ENCODE peak calls at places on chromosomes 7 and 10, in ten cellular contexts. One of them, this sample, is unnamed.
A peak's percentile ranks its signal among the peaks of the same experiment; 100 is the strongest.

GRCh38 chr7:56471811-56472210 is 355.6 kb upstream of the NUPR2 start:
- DNase-seq in endothelial cell of umbilical vein: no peak
- DNase-seq in tibial nerve: no peak
- DNase-seq in upper lobe of left lung: no peak
- DNase-seq in prostate gland: no peak
- DNase-seq in A549: no peak
- DNase-seq in HCT116: no peak
- DNase-seq in transverse colon: no peak
- DNase-seq in K562: no peak
- DNase-seq in HepG2: no peak
- DNase-seq in this sample: no peak

GRCh38 chr10:103736763-103737162 is 118.6 kb downstream of the SH3PXD2A start:
- DNase-seq in endothelial cell of umbilical vein: peak; percentile 30
- DNase-seq in tibial nerve: no peak
- DNase-seq in upper lobe of left lung: no peak
- DNase-seq in prostate gland: no peak
- DNase-seq in A549: peak; percentile 46
- DNase-seq in HCT116: peak; percentile 77
- DNase-seq in transverse colon: no peak
- DNase-seq in K562: peak; percentile 58
- DNase-seq in HepG2: peak; percentile 34
- DNase-seq in this sample: no peak

GRCh38 chr7:44735403-44736165 is 13.1 kb upstream of the ZMIZ2 start:
- DNase-seq in endothelial cell of umbilical vein: peak; percentile 92
- DNase-seq in tibial nerve: no peak
- DNase-seq in upper lobe of left lung: no peak
- DNase-seq in prostate gland: no peak
- DNase-seq in A549: peak; percentile 65
- DNase-seq in HCT116: peak; percentile 93
- DNase-seq in transverse colon: no peak
- DNase-seq in K562: no peak
- DNase-seq in HepG2: peak; percentile 30
- DNase-seq in this sample: no peak

GRCh38 chr10:60575105-60575504 is 185.4 kb upstream of the ANK3 start:
- DNase-seq in endothelial cell of umbilical vein: no peak
- DNase-seq in tibial nerve: no peak
- DNase-seq in upper lobe of left lung: no peak
- DNase-seq in prostate gland: no peak
- DNase-seq in A549: no peak
- DNase-seq in HCT116: no peak
- DNase-seq in transverse colon: no peak
- DNase-seq in K562: no peak
- DNase-seq in HepG2: no peak
- DNase-seq in this sample: no peak

GRCh38 chr7:50206521-50207250 is 97.8 kb upstream of the IKZF1 start:
- DNase-seq in endothelial cell of umbilical vein: no peak
- DNase-seq in tibial nerve: no peak
- DNase-seq in upper lobe of left lung: peak; percentile 67
- DNase-seq in prostate gland: no peak
- DNase-seq in A549: no peak
- DNase-seq in HCT116: peak; percentile 38
- DNase-seq in transverse colon: peak; percentile 24
- DNase-seq in K562: no peak
- DNase-seq in HepG2: peak; percentile 40
- DNase-seq in this sample: no peak

GRCh38 chr10:91410638-91411367 is 659 bp downstream of the HECTD2 start:
- DNase-seq in endothelial cell of umbilical vein: peak; percentile 57
- DNase-seq in tibial nerve: no peak
- DNase-seq in upper lobe of left lung: peak; percentile 67
- DNase-seq in prostate gland: peak; percentile 37
- DNase-seq in A549: peak; percentile 53
- DNase-seq in HCT116: no peak
- DNase-seq in transverse colon: no peak
- DNase-seq in K562: peak; percentile 31
- DNase-seq in HepG2: no peak
- DNase-seq in this sample: peak; percentile 52

GRCh38 chr7:116443101-116443523 is 56.4 kb upstream of the CAV2 start:
- DNase-seq in endothelial cell of umbilical vein: peak; percentile 91
- DNase-seq in tibial nerve: no peak
- DNase-seq in upper lobe of left lung: no peak
- DNase-seq in prostate gland: no peak
- DNase-seq in A549: peak; percentile 84
- DNase-seq in HCT116: peak; percentile 97
- DNase-seq in transverse colon: no peak
- DNase-seq in K562: no peak
- DNase-seq in HepG2: peak; percentile 6
- DNase-seq in this sample: peak; percentile 42

GRCh38 chr10:124798364-124798763 is 3.3 kb upstream of the ABRAXAS2 start:
- DNase-seq in endothelial cell of umbilical vein: no peak
- DNase-seq in tibial nerve: no peak
- DNase-seq in upper lobe of left lung: no peak
- DNase-seq in prostate gland: no peak
- DNase-seq in A549: no peak
- DNase-seq in HCT116: no peak
- DNase-seq in transverse colon: no peak
- DNase-seq in K562: no peak
- DNase-seq in HepG2: no peak
- DNase-seq in this sample: no peak

GRCh38 chr10:805635-806305 is 116.3 kb upstream of the DIP2C start:
- DNase-seq in endothelial cell of umbilical vein: no peak
- DNase-seq in tibial nerve: no peak
- DNase-seq in upper lobe of left lung: no peak
- DNase-seq in prostate gland: no peak
- DNase-seq in A549: no peak
- DNase-seq in HCT116: no peak
- DNase-seq in transverse colon: no peak
- DNase-seq in K562: no peak
- DNase-seq in HepG2: no peak
- DNase-seq in this sample: no peak

GRCh38 chr7:918441-919113 is 35.9 kb downstream of the ADAP1 start:
- DNase-seq in endothelial cell of umbilical vein: no peak
- DNase-seq in tibial nerve: peak; percentile 7
- DNase-seq in upper lobe of left lung: peak; percentile 15
- DNase-seq in prostate gland: no peak
- DNase-seq in A549: no peak
- DNase-seq in HCT116: no peak
- DNase-seq in transverse colon: peak; percentile 7
- DNase-seq in K562: no peak
- DNase-seq in HepG2: no peak
- DNase-seq in this sample: no peak

GRCh38 chr7:22628112-22628511 is 98.9 kb upstream of the IL6 start:
- DNase-seq in endothelial cell of umbilical vein: no peak
- DNase-seq in tibial nerve: no peak
- DNase-seq in upper lobe of left lung: no peak
- DNase-seq in prostate gland: no peak
- DNase-seq in A549: no peak
- DNase-seq in HCT116: no peak
- DNase-seq in transverse colon: no peak
- DNase-seq in K562: no peak
- DNase-seq in HepG2: no peak
- DNase-seq in this sample: no peak

GRCh38 chr10:96043895-96044580 is 655 bp downstream of the CCNJ start:
- DNase-seq in endothelial cell of umbilical vein: peak; percentile 50
- DNase-seq in tibial nerve: no peak
- DNase-seq in upper lobe of left lung: peak; percentile 56
- DNase-seq in prostate gland: peak; percentile 29
- DNase-seq in A549: peak; percentile 53
- DNase-seq in HCT116: no peak
- DNase-seq in transverse colon: peak; percentile 59
- DNase-seq in K562: peak; percentile 58
- DNase-seq in HepG2: peak; percentile 24
- DNase-seq in this sample: peak; percentile 43

GRCh38 chr7:37927739-37928444 is 7.5 kb downstream of the EPDR1 start:
- DNase-seq in endothelial cell of umbilical vein: no peak
- DNase-seq in tibial nerve: no peak
- DNase-seq in upper lobe of left lung: no peak
- DNase-seq in prostate gland: no peak
- DNase-seq in A549: no peak
- DNase-seq in HCT116: no peak
- DNase-seq in transverse colon: no peak
- DNase-seq in K562: no peak
- DNase-seq in HepG2: no peak
- DNase-seq in this sample: no peak

GRCh38 chr7:131111081-131111576 is 216.5 kb upstream of the MKLN1 start:
- DNase-seq in endothelial cell of umbilical vein: peak; percentile 91
- DNase-seq in tibial nerve: no peak
- DNase-seq in upper lobe of left lung: peak; percentile 27
- DNase-seq in prostate gland: peak; percentile 44
- DNase-seq in A549: peak; percentile 55
- DNase-seq in HCT116: no peak
- DNase-seq in transverse colon: peak; percentile 15
- DNase-seq in K562: no peak
- DNase-seq in HepG2: no peak
- DNase-seq in this sample: no peak

GRCh38 chr10:30386801-30387588 is 37.9 kb upstream of the MTPAP start:
- DNase-seq in endothelial cell of umbilical vein: no peak
- DNase-seq in tibial nerve: no peak
- DNase-seq in upper lobe of left lung: no peak
- DNase-seq in prostate gland: no peak
- DNase-seq in A549: no peak
- DNase-seq in HCT116: no peak
- DNase-seq in transverse colon: no peak
- DNase-seq in K562: no peak
- DNase-seq in HepG2: no peak
- DNase-seq in this sample: peak; percentile 52

DNA sequence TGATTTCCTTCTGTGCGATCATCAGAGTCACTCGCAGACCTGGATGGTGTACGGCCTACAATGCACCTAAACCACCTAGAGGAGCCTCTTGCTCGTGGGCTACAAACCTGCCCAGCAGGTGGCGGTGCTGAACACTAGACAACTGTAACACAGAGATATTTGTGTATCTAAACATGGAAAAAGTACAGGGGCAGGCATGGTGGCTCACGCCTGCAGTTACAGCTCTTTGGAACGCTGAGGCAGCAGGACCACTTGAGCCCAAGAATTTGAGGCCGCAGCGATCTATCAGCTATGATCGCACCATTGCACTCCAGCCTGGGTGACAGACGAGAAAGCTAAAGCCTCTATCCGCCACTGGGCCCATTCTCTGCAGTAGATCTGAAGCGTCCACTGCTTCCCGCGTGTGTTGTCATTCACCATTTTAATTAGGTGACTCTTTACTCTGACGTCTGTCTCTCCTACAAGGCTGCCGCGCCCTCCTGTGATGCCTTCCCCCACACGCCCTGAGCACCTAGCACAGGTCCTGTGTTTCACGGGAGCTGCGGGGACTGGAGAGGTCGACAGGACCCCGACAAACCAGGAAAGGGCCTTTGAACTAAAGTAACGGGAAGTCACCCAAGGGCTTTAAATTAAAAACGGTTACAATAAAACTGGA is 769 bp downstream of the TUBGCP2 start:
- DNase-seq in endothelial cell of umbilical vein: peak; percentile 77
- DNase-seq in tibial nerve: peak; percentile 46
- DNase-seq in upper lobe of left lung: peak; percentile 91
- DNase-seq in prostate gland: peak; percentile 80
- DNase-seq in A549: peak; percentile 61
- DNase-seq in HCT116: no peak
- DNase-seq in transverse colon: peak; percentile 91
- DNase-seq in K562: no peak
- DNase-seq in HepG2: peak; percentile 83
- DNase-seq in this sample: no peak
- TF ChIP-seq POLR2A in endothelial cell of umbilical vein: no peak
- TF ChIP-seq POLR2A in tibial nerve: no peak
- TF ChIP-seq POLR2A in upper lobe of left lung: no peak
- TF ChIP-seq POLR2A in prostate gland: no peak
- TF ChIP-seq POLR2A in A549: no peak
- TF ChIP-seq POLR2A in HCT116: no peak
- TF ChIP-seq POLR2A in transverse colon: peak; percentile 50
- TF ChIP-seq POLR2A in K562: no peak
- TF ChIP-seq POLR2A in HepG2: peak; percentile 31
- TF ChIP-seq POLR2A in this sample: no peak

DNA sequence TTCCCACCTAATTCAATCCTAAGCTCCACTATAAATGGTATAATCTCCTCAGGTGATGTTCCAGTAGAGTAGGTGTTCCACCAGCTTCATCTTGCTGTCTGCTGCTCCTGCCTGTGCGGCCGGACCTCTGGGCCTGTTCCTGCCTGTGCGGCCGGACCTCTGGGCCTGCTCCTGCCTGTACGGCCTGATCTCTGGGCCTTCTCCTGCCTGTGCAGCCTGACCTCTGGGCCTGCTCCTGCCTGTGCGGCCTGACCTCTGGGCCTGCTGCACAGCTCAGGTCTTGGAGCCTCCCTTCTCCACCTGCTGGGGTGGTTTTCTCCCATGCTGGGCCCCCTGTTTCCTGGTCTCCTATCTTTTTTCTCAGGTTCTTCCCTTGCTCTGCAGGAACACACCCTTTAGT is 117.8 kb downstream of the USP6NL start:
- DNase-seq in endothelial cell of umbilical vein: no peak
- DNase-seq in tibial nerve: no peak
- DNase-seq in upper lobe of left lung: no peak
- DNase-seq in prostate gland: no peak
- DNase-seq in A549: no peak
- DNase-seq in HCT116: no peak
- DNase-seq in transverse colon: no peak
- DNase-seq in K562: no peak
- DNase-seq in HepG2: no peak
- DNase-seq in this sample: no peak
- TF ChIP-seq POLR2A in endothelial cell of umbilical vein: no peak
- TF ChIP-seq POLR2A in tibial nerve: no peak
- TF ChIP-seq POLR2A in upper lobe of left lung: no peak
- TF ChIP-seq POLR2A in prostate gland: no peak
- TF ChIP-seq POLR2A in A549: no peak
- TF ChIP-seq POLR2A in HCT116: no peak
- TF ChIP-seq POLR2A in transverse colon: no peak
- TF ChIP-seq POLR2A in K562: no peak
- TF ChIP-seq POLR2A in HepG2: no peak
- TF ChIP-seq POLR2A in this sample: no peak

GRCh38 chr10:23192741-23193434 is 776 bp downstream of the PTF1A start:
- DNase-seq in endothelial cell of umbilical vein: no peak
- DNase-seq in tibial nerve: no peak
- DNase-seq in upper lobe of left lung: no peak
- DNase-seq in prostate gland: no peak
- DNase-seq in A549: no peak
- DNase-seq in HCT116: no peak
- DNase-seq in transverse colon: no peak
- DNase-seq in K562: no peak
- DNase-seq in HepG2: no peak
- DNase-seq in this sample: no peak
- TF ChIP-seq POLR2A in endothelial cell of umbilical vein: no peak
- TF ChIP-seq POLR2A in tibial nerve: no peak
- TF ChIP-seq POLR2A in upper lobe of left lung: no peak
- TF ChIP-seq POLR2A in prostate gland: no peak
- TF ChIP-seq POLR2A in A549: no peak
- TF ChIP-seq POLR2A in HCT116: no peak
- TF ChIP-seq POLR2A in transverse colon: no peak
- TF ChIP-seq POLR2A in K562: no peak
- TF ChIP-seq POLR2A in HepG2: no peak
- TF ChIP-seq POLR2A in this sample: no peak

DNA sequence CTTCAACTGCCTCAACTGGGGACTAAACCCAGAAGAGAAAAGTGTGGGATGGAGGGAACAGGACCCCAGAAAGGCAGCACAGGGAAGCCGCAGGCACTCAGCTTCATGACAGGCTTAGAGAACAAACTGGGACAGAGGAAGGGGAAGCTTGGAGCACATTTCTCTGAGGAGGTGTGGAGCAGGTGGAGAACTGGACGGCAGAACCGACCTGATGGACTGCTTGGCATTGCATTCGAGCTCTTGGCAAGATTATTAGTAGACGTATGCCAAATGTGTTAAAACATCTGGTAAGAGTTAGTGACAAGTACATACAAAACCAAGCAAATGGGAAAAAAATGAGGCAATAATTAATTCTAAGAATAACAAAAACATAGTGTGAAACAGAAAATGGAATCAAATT is 335.7 kb downstream of the SFMBT2 start:
- DNase-seq in endothelial cell of umbilical vein: no peak
- DNase-seq in tibial nerve: no peak
- DNase-seq in upper lobe of left lung: no peak
- DNase-seq in prostate gland: no peak
- DNase-seq in A549: no peak
- DNase-seq in HCT116: no peak
- DNase-seq in transverse colon: no peak
- DNase-seq in K562: no peak
- DNase-seq in HepG2: no peak
- DNase-seq in this sample: no peak
- TF ChIP-seq POLR2A in endothelial cell of umbilical vein: no peak
- TF ChIP-seq POLR2A in tibial nerve: no peak
- TF ChIP-seq POLR2A in upper lobe of left lung: no peak
- TF ChIP-seq POLR2A in prostate gland: no peak
- TF ChIP-seq POLR2A in A549: no peak
- TF ChIP-seq POLR2A in HCT116: no peak
- TF ChIP-seq POLR2A in transverse colon: no peak
- TF ChIP-seq POLR2A in K562: no peak
- TF ChIP-seq POLR2A in HepG2: no peak
- TF ChIP-seq POLR2A in this sample: no peak

This sample was measured in H54.